ENCODE peak calls at places on chromosomes 4 and X, in eight cellular contexts. S is posterior vena cava, N is iPS-NIHi11, Q is progenitor cell of endocrine pancreas, L is left colon, C is tibial artery, H is GM12865, P is cardiac fibroblast. X is an unnamed sample.

GRCh38 chrX:108117988-108118387 is 26.4 kb downstream of the ATG4A start:
- DNase-seq in S (no peak), N (no peak), Q (no peak), L (no peak), C (no peak), H (no peak), P (no peak), X (no peak)

GRCh38 chr4:61740950-61741638 is 541.0 kb downstream of the ADGRL3 start:
- DNase-seq in S (no peak), N (no peak), Q (no peak), L (no peak), C (no peak), H (no peak), P (peak; percentile 33), X (no peak)

GRCh38 chr4:17010426-17011087 is 112.1 kb upstream of the LDB2 start:
- DNase-seq in S (no peak), N (no peak), Q (no peak), L (no peak), C (no peak), H (no peak), P (no peak), X (no peak)

GRCh38 chr4:86184216-86184915 is 175.5 kb downstream of the MAPK10 start:
- DNase-seq in S (no peak), N (no peak), Q (no peak), L (no peak), C (no peak), H (no peak), P (no peak), X (peak; percentile 75)

GRCh38 chr4:121789960-121790829 is 10.9 kb upstream of the EXOSC9 start:
- DNase-seq in S (no peak), N (no peak), Q (no peak), L (no peak), C (no peak), H (no peak), P (peak; percentile 71), X (peak; percentile 85)

GRCh38 chr4:158817562-158818370 is 48.9 kb downstream of the FNIP2 start:
- DNase-seq in S (no peak), N (no peak), Q (no peak), L (no peak), C (no peak), H (peak; percentile 60), P (no peak), X (peak; percentile 40)

GRCh38 chrX:134453631-134454030 is 6.3 kb upstream of the HPRT1 start:
- DNase-seq in S (no peak), N (no peak), Q (no peak), L (peak; percentile 51), C (no peak), H (no peak), P (no peak), X (no peak)

GRCh38 chrX:29299689-29300088 is 712.4 kb downstream of the IL1RAPL1 start:
- DNase-seq in S (no peak), N (no peak), Q (no peak), L (no peak), C (no peak), H (no peak), P (peak; percentile 5), X (peak; percentile 9)

GRCh38 chr4:75997946-75998345 is 7.2 kb upstream of the SDAD1 start:
- DNase-seq in S (no peak), N (no peak), Q (no peak), L (no peak), C (no peak), H (no peak), P (no peak), X (no peak)

GRCh38 chrX:129577473-129577872 is 37.4 kb downstream of the OCRL start:
- DNase-seq in S (no peak), N (no peak), Q (no peak), L (no peak), C (no peak), H (no peak), P (peak; percentile 85), X (peak; percentile 88)

GRCh38 chrX:28625223-28625622 is 38.0 kb downstream of the IL1RAPL1 start:
- DNase-seq in S (no peak), N (peak; percentile 35), Q (no peak), L (no peak), C (no peak), H (no peak), P (no peak), X (no peak)

X was measured in iris pigment epithelial cell.